ENCODE peak calls at places on chromosomes 5 and 9, in eight cellular contexts. One of them, this sample, is unnamed.

GRCh38 chr9:86043999-86044398 is 55.4 kb downstream of the GOLM1 start:
- DNase-seq in heart left ventricle: no peak
- DNase-seq in right atrium auricular region: no peak
- DNase-seq in AG04450: no peak
- DNase-seq in adrenal gland: no peak
- DNase-seq in pancreas: no peak
- DNase-seq in sigmoid colon: no peak
- DNase-seq in Panc1: no peak
- DNase-seq in this sample: no peak

GRCh38 chr5:119178435-119178834 is 107.5 kb downstream of the DMXL1 start:
- DNase-seq in heart left ventricle: no peak
- DNase-seq in right atrium auricular region: no peak
- DNase-seq in AG04450: no peak
- DNase-seq in adrenal gland: no peak
- DNase-seq in pancreas: no peak
- DNase-seq in sigmoid colon: no peak
- DNase-seq in Panc1: no peak
- DNase-seq in this sample: no peak

GRCh38 chr5:139014726-139015125 is 139.6 kb upstream of the LRRTM2 start:
- DNase-seq in heart left ventricle: no peak
- DNase-seq in right atrium auricular region: no peak
- DNase-seq in AG04450: peak
- DNase-seq in adrenal gland: peak
- DNase-seq in pancreas: no peak
- DNase-seq in sigmoid colon: no peak
- DNase-seq in Panc1: peak
- DNase-seq in this sample: no peak

GRCh38 chr5:4189317-4189716 is 593.7 kb downstream of the IRX1 start:
- DNase-seq in heart left ventricle: no peak
- DNase-seq in right atrium auricular region: no peak
- DNase-seq in AG04450: no peak
- DNase-seq in adrenal gland: no peak
- DNase-seq in pancreas: no peak
- DNase-seq in sigmoid colon: no peak
- DNase-seq in Panc1: no peak
- DNase-seq in this sample: no peak

GRCh38 chr5:103519550-103519949 is 43.0 kb downstream of the NUDT12 start:
- DNase-seq in heart left ventricle: no peak
- DNase-seq in right atrium auricular region: no peak
- DNase-seq in AG04450: no peak
- DNase-seq in adrenal gland: no peak
- DNase-seq in pancreas: no peak
- DNase-seq in sigmoid colon: no peak
- DNase-seq in Panc1: no peak
- DNase-seq in this sample: no peak

GRCh38 chr5:156330141-156330870 is 3.3 kb downstream of the SGCD start:
- DNase-seq in heart left ventricle: no peak
- DNase-seq in right atrium auricular region: no peak
- DNase-seq in AG04450: no peak
- DNase-seq in adrenal gland: no peak
- DNase-seq in pancreas: no peak
- DNase-seq in sigmoid colon: no peak
- DNase-seq in Panc1: no peak
- DNase-seq in this sample: no peak

GRCh38 chr9:97987490-97987889 is 4.3 kb downstream of the ANP32B start:
- DNase-seq in heart left ventricle: no peak
- DNase-seq in right atrium auricular region: no peak
- DNase-seq in AG04450: no peak
- DNase-seq in adrenal gland: no peak
- DNase-seq in pancreas: no peak
- DNase-seq in sigmoid colon: no peak
- DNase-seq in Panc1: no peak
- DNase-seq in this sample: no peak

GRCh38 chr9:79220666-79221065 is 351.1 kb upstream of the TLE4 start:
- DNase-seq in heart left ventricle: no peak
- DNase-seq in right atrium auricular region: no peak
- DNase-seq in AG04450: no peak
- DNase-seq in adrenal gland: no peak
- DNase-seq in pancreas: no peak
- DNase-seq in sigmoid colon: no peak
- DNase-seq in Panc1: no peak
- DNase-seq in this sample: no peak

GRCh38 chr5:1745190-1745805 is 54.3 kb downstream of the MRPL36 start:
- DNase-seq in heart left ventricle: no peak
- DNase-seq in right atrium auricular region: no peak
- DNase-seq in AG04450: no peak
- DNase-seq in adrenal gland: no peak
- DNase-seq in pancreas: no peak
- DNase-seq in sigmoid colon: peak
- DNase-seq in Panc1: no peak
- DNase-seq in this sample: peak

GRCh38 chr9:37284631-37285030 is 137.9 kb upstream of the GRHPR start:
- DNase-seq in heart left ventricle: no peak
- DNase-seq in right atrium auricular region: no peak
- DNase-seq in AG04450: no peak
- DNase-seq in adrenal gland: no peak
- DNase-seq in pancreas: no peak
- DNase-seq in sigmoid colon: no peak
- DNase-seq in Panc1: no peak
- DNase-seq in this sample: no peak

GRCh38 chr5:138032572-138033274 is at the start of gene FAM13B:
- DNase-seq in heart left ventricle: peak
- DNase-seq in right atrium auricular region: peak
- DNase-seq in AG04450: no peak
- DNase-seq in adrenal gland: peak
- DNase-seq in pancreas: peak
- DNase-seq in sigmoid colon: peak
- DNase-seq in Panc1: no peak
- DNase-seq in this sample: peak

GRCh38 chr5:139301766-139302499 is 8.4 kb downstream of the MATR3 start:
- DNase-seq in heart left ventricle: no peak
- DNase-seq in right atrium auricular region: no peak
- DNase-seq in AG04450: no peak
- DNase-seq in adrenal gland: no peak
- DNase-seq in pancreas: no peak
- DNase-seq in sigmoid colon: no peak
- DNase-seq in Panc1: no peak
- DNase-seq in this sample: no peak

GRCh38 chr5:162684145-162684544 is 616.6 kb downstream of the GABRG2 start:
- DNase-seq in heart left ventricle: no peak
- DNase-seq in right atrium auricular region: no peak
- DNase-seq in AG04450: no peak
- DNase-seq in adrenal gland: no peak
- DNase-seq in pancreas: no peak
- DNase-seq in sigmoid colon: no peak
- DNase-seq in Panc1: no peak
- DNase-seq in this sample: no peak

GRCh38 chr9:91992636-91993035 is 42.6 kb upstream of the ROR2 start:
- DNase-seq in heart left ventricle: no peak
- DNase-seq in right atrium auricular region: peak
- DNase-seq in AG04450: peak
- DNase-seq in adrenal gland: no peak
- DNase-seq in pancreas: no peak
- DNase-seq in sigmoid colon: no peak
- DNase-seq in Panc1: no peak
- DNase-seq in this sample: peak

GRCh38 chr9:130665431-130666392 is 1.3 kb downstream of the PRDM12 start:
- DNase-seq in heart left ventricle: no peak
- DNase-seq in right atrium auricular region: no peak
- DNase-seq in AG04450: no peak
- DNase-seq in adrenal gland: no peak
- DNase-seq in pancreas: no peak
- DNase-seq in sigmoid colon: no peak
- DNase-seq in Panc1: no peak
- DNase-seq in this sample: no peak

GRCh38 chr9:3879731-3880493 is 354.1 kb upstream of the RFX3 start:
- DNase-seq in heart left ventricle: no peak
- DNase-seq in right atrium auricular region: no peak
- DNase-seq in AG04450: no peak
- DNase-seq in adrenal gland: peak
- DNase-seq in pancreas: no peak
- DNase-seq in sigmoid colon: no peak
- DNase-seq in Panc1: no peak
- DNase-seq in this sample: no peak

GRCh38 chr5:107812570-107813141 is 141.9 kb upstream of the EFNA5 start:
- DNase-seq in heart left ventricle: peak
- DNase-seq in right atrium auricular region: peak
- DNase-seq in AG04450: peak
- DNase-seq in adrenal gland: no peak
- DNase-seq in pancreas: no peak
- DNase-seq in sigmoid colon: no peak
- DNase-seq in Panc1: no peak
- DNase-seq in this sample: peak

GRCh38 chr9:114098021-114098659 is 952 bp downstream of the KIF12 start:
- DNase-seq in heart left ventricle: no peak
- DNase-seq in right atrium auricular region: no peak
- DNase-seq in AG04450: no peak
- DNase-seq in adrenal gland: no peak
- DNase-seq in pancreas: peak
- DNase-seq in sigmoid colon: no peak
- DNase-seq in Panc1: no peak
- DNase-seq in this sample: no peak

GRCh38 chr9:101586651-101587050 is 8.1 kb downstream of the PPP3R2 start:
- DNase-seq in heart left ventricle: no peak
- DNase-seq in right atrium auricular region: no peak
- DNase-seq in AG04450: no peak
- DNase-seq in adrenal gland: no peak
- DNase-seq in pancreas: no peak
- DNase-seq in sigmoid colon: no peak
- DNase-seq in Panc1: no peak
- DNase-seq in this sample: no peak

GRCh38 chr5:134561871-134562296 is 36.4 kb downstream of the JADE2 start:
- DNase-seq in heart left ventricle: peak
- DNase-seq in right atrium auricular region: no peak
- DNase-seq in AG04450: no peak
- DNase-seq in adrenal gland: peak
- DNase-seq in pancreas: no peak
- DNase-seq in sigmoid colon: no peak
- DNase-seq in Panc1: no peak
- DNase-seq in this sample: peak

GRCh38 chr5:168353216-168353957 is 61.9 kb downstream of the WWC1 start:
- DNase-seq in heart left ventricle: no peak
- DNase-seq in right atrium auricular region: no peak
- DNase-seq in AG04450: no peak
- DNase-seq in adrenal gland: no peak
- DNase-seq in pancreas: no peak
- DNase-seq in sigmoid colon: no peak
- DNase-seq in Panc1: no peak
- DNase-seq in this sample: no peak

GRCh38 chr9:15018238-15018637 is 108.0 kb upstream of the FREM1 start:
- DNase-seq in heart left ventricle: no peak
- DNase-seq in right atrium auricular region: no peak
- DNase-seq in AG04450: no peak
- DNase-seq in adrenal gland: no peak
- DNase-seq in pancreas: no peak
- DNase-seq in sigmoid colon: no peak
- DNase-seq in Panc1: no peak
- DNase-seq in this sample: no peak

GRCh38 chr9:2494571-2494970 is 127.0 kb upstream of the VLDLR start:
- DNase-seq in heart left ventricle: no peak
- DNase-seq in right atrium auricular region: no peak
- DNase-seq in AG04450: peak
- DNase-seq in adrenal gland: no peak
- DNase-seq in pancreas: no peak
- DNase-seq in sigmoid colon: no peak
- DNase-seq in Panc1: no peak
- DNase-seq in this sample: peak

GRCh38 chr5:424259-425110 is 18.5 kb upstream of the EXOC3 start:
- DNase-seq in heart left ventricle: no peak
- DNase-seq in right atrium auricular region: no peak
- DNase-seq in AG04450: no peak
- DNase-seq in adrenal gland: peak
- DNase-seq in pancreas: no peak
- DNase-seq in sigmoid colon: peak
- DNase-seq in Panc1: no peak
- DNase-seq in this sample: no peak
- H3K27ac ChIP-seq in heart left ventricle: no peak
- H3K27ac ChIP-seq in right atrium auricular region: no peak
- H3K27ac ChIP-seq in AG04450: peak
- H3K27ac ChIP-seq in adrenal gland: no peak
- H3K27ac ChIP-seq in pancreas: no peak
- H3K27ac ChIP-seq in sigmoid colon: no peak
- H3K27ac ChIP-seq in Panc1: no peak
- H3K27ac ChIP-seq in this sample: peak

GRCh38 chr9:95752129-95752731 is 123.3 kb upstream of the ERCC6L2 start:
- DNase-seq in heart left ventricle: no peak
- DNase-seq in right atrium auricular region: no peak
- DNase-seq in AG04450: no peak
- DNase-seq in adrenal gland: no peak
- DNase-seq in pancreas: no peak
- DNase-seq in sigmoid colon: no peak
- DNase-seq in Panc1: no peak
- DNase-seq in this sample: no peak
- H3K4me3 ChIP-seq in heart left ventricle: no peak
- H3K4me3 ChIP-seq in right atrium auricular region: no peak
- H3K4me3 ChIP-seq in AG04450: peak
- H3K4me3 ChIP-seq in adrenal gland: peak
- H3K4me3 ChIP-seq in pancreas: no peak
- H3K4me3 ChIP-seq in sigmoid colon: peak
- H3K4me3 ChIP-seq in Panc1: no peak
- H3K4me3 ChIP-seq in this sample: no peak

GRCh38 chr9:111897831-111898144 is 1.2 kb downstream of the UGCG start:
- DNase-seq in heart left ventricle: no peak
- DNase-seq in right atrium auricular region: no peak
- DNase-seq in AG04450: no peak
- DNase-seq in adrenal gland: no peak
- DNase-seq in pancreas: no peak
- DNase-seq in sigmoid colon: no peak
- DNase-seq in Panc1: no peak
- DNase-seq in this sample: no peak
- H3K27ac ChIP-seq in heart left ventricle: peak
- H3K27ac ChIP-seq in right atrium auricular region: peak
- H3K27ac ChIP-seq in AG04450: peak
- H3K27ac ChIP-seq in adrenal gland: peak
- H3K27ac ChIP-seq in pancreas: peak
- H3K27ac ChIP-seq in sigmoid colon: peak
- H3K27ac ChIP-seq in Panc1: peak
- H3K27ac ChIP-seq in this sample: peak

GRCh38 chr5:39657943-39658342 is 233.2 kb upstream of the DAB2 start:
- DNase-seq in heart left ventricle: no peak
- DNase-seq in right atrium auricular region: no peak
- DNase-seq in AG04450: no peak
- DNase-seq in adrenal gland: no peak
- DNase-seq in pancreas: no peak
- DNase-seq in sigmoid colon: no peak
- DNase-seq in Panc1: no peak
- DNase-seq in this sample: no peak

GRCh38 chr5:39662945-39663344 is 238.2 kb upstream of the DAB2 start:
- DNase-seq in heart left ventricle: no peak
- DNase-seq in right atrium auricular region: no peak
- DNase-seq in AG04450: no peak
- DNase-seq in adrenal gland: no peak
- DNase-seq in pancreas: no peak
- DNase-seq in sigmoid colon: no peak
- DNase-seq in Panc1: no peak
- DNase-seq in this sample: no peak

GRCh38 chr5:39661026-39661779 is 236.4 kb upstream of the DAB2 start:
- DNase-seq in heart left ventricle: no peak
- DNase-seq in right atrium auricular region: no peak
- DNase-seq in AG04450: no peak
- DNase-seq in adrenal gland: no peak
- DNase-seq in pancreas: no peak
- DNase-seq in sigmoid colon: no peak
- DNase-seq in Panc1: no peak
- DNase-seq in this sample: no peak

GRCh38 chr5:39658861-39659260 is 234.1 kb upstream of the DAB2 start:
- DNase-seq in heart left ventricle: no peak
- DNase-seq in right atrium auricular region: no peak
- DNase-seq in AG04450: no peak
- DNase-seq in adrenal gland: no peak
- DNase-seq in pancreas: no peak
- DNase-seq in sigmoid colon: no peak
- DNase-seq in Panc1: no peak
- DNase-seq in this sample: no peak

GRCh38 chr5:39660020-39660419 is 235.2 kb upstream of the DAB2 start:
- DNase-seq in heart left ventricle: no peak
- DNase-seq in right atrium auricular region: no peak
- DNase-seq in AG04450: no peak
- DNase-seq in adrenal gland: no peak
- DNase-seq in pancreas: no peak
- DNase-seq in sigmoid colon: no peak
- DNase-seq in Panc1: no peak
- DNase-seq in this sample: no peak
- H3K4me3 ChIP-seq in heart left ventricle: no peak
- H3K4me3 ChIP-seq in right atrium auricular region: no peak
- H3K4me3 ChIP-seq in AG04450: no peak
- H3K4me3 ChIP-seq in adrenal gland: no peak
- H3K4me3 ChIP-seq in pancreas: no peak
- H3K4me3 ChIP-seq in sigmoid colon: no peak
- H3K4me3 ChIP-seq in Panc1: no peak
- H3K4me3 ChIP-seq in this sample: no peak

This sample was measured in SJSA1.